ENCODE peak calls at places on chromosome 12, in seven cellular contexts. T, U, P, Y, D, B and Z are unnamed samples.

GRCh38 chr12:94208433-94208921 is 60.1 kb downstream of the PLXNC1 start:
- DNase-seq in D (no peak), Y (no peak), U (no peak), P (peak; percentile 22), T (no peak), B (peak; percentile 83), Z (peak; percentile 83)

GRCh38 chr12:123078114-123078465 is 72.8 kb downstream of the PITPNM2 start:
- DNase-seq in B (no peak), D (no peak), T (no peak), Y (no peak), P (no peak), U (no peak), Z (no peak)

GRCh38 chr12:66035289-66035961 is 95.1 kb downstream of the LLPH start:
- DNase-seq in U (no peak), D (no peak), T (peak; percentile 21), Y (no peak), P (no peak), B (no peak), Z (peak; percentile 50)

GRCh38 chr12:41193321-41193720 is 5.2 kb downstream of the PDZRN4 start:
- DNase-seq in Y (no peak), P (no peak), T (no peak), B (no peak), U (no peak), D (no peak), Z (no peak)

GRCh38 chr12:57099062-57099714 is 10.3 kb downstream of the NAB2 start:
- DNase-seq in B (no peak), Y (no peak), U (no peak), T (no peak), P (no peak), D (no peak), Z (no peak)

GRCh38 chr12:14403711-14404164 is 38.3 kb downstream of the ATF7IP start:
- DNase-seq in T (peak; percentile 84), D (peak; percentile 22), U (peak; percentile 69), P (no peak), Y (no peak), B (peak; percentile 51), Z (peak; percentile 72)

GRCh38 chr12:120687570-120688289 is 781 bp downstream of the MLEC start:
- DNase-seq in U (peak; percentile 25), T (no peak), B (peak; percentile 26), P (peak; percentile 41), Y (no peak), D (peak; percentile 28), Z (peak; percentile 59)

GRCh38 chr12:132824053-132824452 is 4.6 kb downstream of the GOLGA3 start:
- DNase-seq in B (no peak), Y (no peak), U (no peak), T (no peak), P (no peak), D (no peak), Z (no peak)

GRCh38 chr12:93135286-93136239 is 206.5 kb upstream of the EEA1 start:
- DNase-seq in U (no peak), D (no peak), B (peak; percentile 57), P (no peak), Y (no peak), T (no peak), Z (peak; percentile 70)

GRCh38 chr12:122997343-122998250 is 17.1 kb downstream of the ARL6IP4 start:
- DNase-seq in Y (no peak), B (no peak), P (no peak), U (no peak), T (no peak), D (no peak), Z (no peak)

GRCh38 chr12:93115198-93115601 is 186.1 kb upstream of the EEA1 start:
- DNase-seq in Y (no peak), T (no peak), B (no peak), P (no peak), U (no peak), D (no peak), Z (no peak)

GRCh38 chr12:46499901-46500300 is 127.3 kb upstream of the SLC38A2 start:
- DNase-seq in T (no peak), D (no peak), Y (no peak), U (no peak), P (no peak), B (peak; percentile 95), Z (peak; percentile 67)

GRCh38 chr12:122031342-122032216 is 9.9 kb downstream of the BCL7A start:
- DNase-seq in Y (peak; percentile 54), D (peak; percentile 68), P (peak; percentile 64), U (no peak), B (peak; percentile 12), T (no peak), Z (peak; percentile 35)

GRCh38 chr12:132021031-132021871 is 71.5 kb downstream of the EP400 start:
- DNase-seq in T (no peak), B (no peak), Y (no peak), D (no peak), P (no peak), U (no peak), Z (no peak)

GRCh38 chr12:6871052-6871957 is 1.8 kb downstream of the SPSB2 start:
- DNase-seq in D (peak; percentile 48), B (peak; percentile 33), Y (no peak), P (peak; percentile 36), U (no peak), T (peak; percentile 55), Z (peak; percentile 55)

GRCh38 chr12:85835810-85836715 is at the start of gene RASSF9:
- DNase-seq in D (no peak), U (no peak), P (no peak), Y (peak; percentile 57), T (peak; percentile 26), B (no peak), Z (peak; percentile 2)

GRCh38 chr12:124513297-124513867 is 54.0 kb downstream of the NCOR2 start:
- DNase-seq in D (no peak), B (no peak), T (peak; percentile 19), Y (no peak), U (no peak), P (no peak), Z (no peak)

GRCh38 chr12:104358353-104359003 is 54.9 kb downstream of the EID3 start:
- DNase-seq in D (peak; percentile 53), U (peak; percentile 53), T (peak; percentile 26), P (peak; percentile 51), Y (peak; percentile 38), B (peak; percentile 72), Z (peak; percentile 80)